ENCODE peak calls at places on chromosomes 6 and 20, in nine cellular contexts. R, Z, E, A, O, L, P, W and K are unnamed samples.

GRCh38 chr6:118319890-118320289 is 228.2 kb upstream of the PLN start:
- DNase-seq in R (no peak), Z (no peak), E (no peak), A (no peak), O (no peak), L (no peak), P (no peak), W (peak; percentile 31), K (no peak)

GRCh38 chr6:166955865-166956443 is 396 bp downstream of the RNASET2 start:
- DNase-seq in R (no peak), Z (no peak), E (no peak), A (peak; percentile 16), O (no peak), L (no peak), P (no peak), W (no peak), K (no peak)

GRCh38 chr6:14488185-14488584 is 370.6 kb downstream of the CD83 start:
- DNase-seq in R (no peak), Z (no peak), E (no peak), A (no peak), O (no peak), L (no peak), P (no peak), W (no peak), K (no peak)

GRCh38 chr20:45355209-45355608 is 7.0 kb upstream of the SDC4 start:
- DNase-seq in R (peak; percentile 14), Z (no peak), E (peak; percentile 57), A (peak; percentile 81), O (no peak), L (peak; percentile 18), P (no peak), W (no peak), K (no peak)

GRCh38 chr20:59785986-59786753 is 147.3 kb downstream of the SYCP2 start:
- DNase-seq in R (no peak), Z (no peak), E (no peak), A (no peak), O (no peak), L (no peak), P (no peak), W (no peak), K (no peak)

GRCh38 chr6:43771210-43771857 is 1.3 kb downstream of the VEGFA start:
- DNase-seq in R (peak; percentile 65), Z (peak; percentile 79), E (peak; percentile 69), A (peak; percentile 51), O (peak; percentile 43), L (peak; percentile 72), P (peak; percentile 16), W (peak; percentile 56), K (no peak)

GRCh38 chr6:165855856-165856255 is 192.8 kb upstream of the PDE10A start:
- DNase-seq in R (no peak), Z (no peak), E (no peak), A (no peak), O (no peak), L (no peak), P (no peak), W (no peak), K (no peak)

GRCh38 chr20:61480158-61480825 is 228.2 kb downstream of the CDH4 start:
- DNase-seq in R (no peak), Z (no peak), E (no peak), A (no peak), O (no peak), L (no peak), P (no peak), W (peak; percentile 52), K (no peak)

GRCh38 chr6:3226422-3227362 is 761 bp downstream of the TUBB2B start:
- DNase-seq in R (no peak), Z (peak; percentile 36), E (no peak), A (no peak), O (peak; percentile 63), L (no peak), P (no peak), W (peak; percentile 55), K (no peak)

GRCh38 chr20:32752021-32752457 is 8.8 kb upstream of the COMMD7 start:
- DNase-seq in R (no peak), Z (no peak), E (no peak), A (no peak), O (no peak), L (no peak), P (no peak), W (no peak), K (no peak)

GRCh38 chr6:92126088-92126487 is 1293.3 kb downstream of the EPHA7 start:
- DNase-seq in R (no peak), Z (no peak), E (no peak), A (no peak), O (no peak), L (no peak), P (no peak), W (no peak), K (no peak)

GRCh38 chr6:107179004-107179403 is 63.7 kb upstream of the BEND3 start:
- DNase-seq in R (no peak), Z (no peak), E (no peak), A (no peak), O (peak; percentile 12), L (no peak), P (no peak), W (peak; percentile 17), K (peak; percentile 7)

GRCh38 chr20:10922941-10923340 is 249.1 kb upstream of the JAG1 start:
- DNase-seq in R (no peak), Z (no peak), E (peak; percentile 47), A (peak; percentile 92), O (no peak), L (no peak), P (no peak), W (no peak), K (no peak)

GRCh38 chr20:62360854-62361798 is 6.0 kb downstream of the LAMA5 start:
- DNase-seq in R (no peak), Z (peak; percentile 64), E (no peak), A (no peak), O (no peak), L (no peak), P (no peak), W (peak; percentile 43), K (no peak)

GRCh38 chr6:2558861-2559811 is 191.6 kb downstream of the MYLK4 start:
- DNase-seq in R (no peak), Z (no peak), E (no peak), A (peak; percentile 73), O (no peak), L (no peak), P (no peak), W (no peak), K (no peak)

GRCh38 chr20:56826971-56827645 is 198.0 kb downstream of the TFAP2C start:
- DNase-seq in R (no peak), Z (no peak), E (peak; percentile 87), A (peak; percentile 3), O (no peak), L (no peak), P (no peak), W (no peak), K (no peak)

GRCh38 chr20:23080521-23080920 is 5.6 kb downstream of the CD93 start:
- DNase-seq in R (no peak), Z (no peak), E (no peak), A (no peak), O (no peak), L (no peak), P (no peak), W (no peak), K (no peak)

GRCh38 chr6:47276377-47276776 is 33.3 kb downstream of the TNFRSF21 start:
- DNase-seq in R (no peak), Z (no peak), E (no peak), A (no peak), O (no peak), L (no peak), P (no peak), W (no peak), K (no peak)

GRCh38 chr20:41030536-41031242 is 2.1 kb downstream of the TOP1 start:
- DNase-seq in R (no peak), Z (no peak), E (peak; percentile 21), A (peak; percentile 39), O (no peak), L (no peak), P (no peak), W (no peak), K (no peak)

GRCh38 chr6:13357551-13358075 is 29.3 kb upstream of the TBC1D7 start:
- DNase-seq in R (no peak), Z (peak; percentile 53), E (peak; percentile 30), A (peak; percentile 73), O (peak; percentile 5), L (peak; percentile 20), P (no peak), W (peak; percentile 28), K (no peak)

GRCh38 chr20:40897177-40897700 is 131.4 kb upstream of the TOP1 start:
- DNase-seq in R (no peak), Z (no peak), E (peak; percentile 57), A (peak; percentile 22), O (no peak), L (no peak), P (no peak), W (no peak), K (no peak)

GRCh38 chr6:100346203-100346602 is 118.5 kb downstream of the SIM1 start:
- DNase-seq in R (no peak), Z (no peak), E (no peak), A (peak; percentile 42), O (no peak), L (no peak), P (no peak), W (no peak), K (no peak)

GRCh38 chr20:19074828-19075516 is 137.5 kb upstream of the SLC24A3 start:
- DNase-seq in R (no peak), Z (peak; percentile 30), E (no peak), A (no peak), O (no peak), L (no peak), P (no peak), W (no peak), K (no peak)

GRCh38 chr6:107561325-107561724 is 71.4 kb downstream of the SOBP start:
- DNase-seq in R (no peak), Z (peak; percentile 62), E (peak; percentile 26), A (peak; percentile 15), O (no peak), L (no peak), P (no peak), W (peak; percentile 36), K (no peak)

GRCh38 chr6:75932067-75932466 is 140.4 kb downstream of the IMPG1 start:
- DNase-seq in R (no peak), Z (no peak), E (no peak), A (peak; percentile 10), O (peak; percentile 58), L (no peak), P (no peak), W (peak; percentile 76), K (peak; percentile 19)

GRCh38 chr6:87334683-87335082 is 5.6 kb upstream of the GJB7 start:
- DNase-seq in R (no peak), Z (no peak), E (peak; percentile 52), A (no peak), O (no peak), L (no peak), P (no peak), W (no peak), K (no peak)

GRCh38 chr6:5513393-5513792 is 252.1 kb downstream of the FARS2 start:
- DNase-seq in R (no peak), Z (no peak), E (no peak), A (no peak), O (no peak), L (no peak), P (no peak), W (no peak), K (no peak)

GRCh38 chr6:118980063-118980462 is 45.1 kb upstream of the MCM9 start:
- DNase-seq in R (no peak), Z (peak; percentile 38), E (no peak), A (no peak), O (no peak), L (no peak), P (no peak), W (no peak), K (no peak)

GRCh38 chr20:460707-461106 is 1.6 kb downstream of the TBC1D20 start:
- DNase-seq in R (no peak), Z (no peak), E (peak; percentile 41), A (no peak), O (no peak), L (no peak), P (no peak), W (no peak), K (no peak)

GRCh38 chr6:29757282-29757681 is 34.0 kb downstream of the HLA-F start:
- DNase-seq in R (no peak), Z (no peak), E (no peak), A (no peak), O (no peak), L (no peak), P (no peak), W (no peak), K (no peak)

GRCh38 chr20:50303573-50304500 is 113.2 kb downstream of the CEBPB start:
- DNase-seq in R (no peak), Z (peak; percentile 93), E (peak; percentile 53), A (peak; percentile 67), O (no peak), L (no peak), P (no peak), W (no peak), K (no peak)